ENCODE peak calls at places on chromosomes 4 and X, in nine cellular contexts. One of them, this sample, is unnamed.

GRCh38 chr4:114077610-114078009 is 98.2 kb upstream of the ARSJ start:
- DNase-seq in esophagus muscularis mucosa: no peak
- DNase-seq in sigmoid colon: no peak
- DNase-seq in HCT116: peak
- DNase-seq in endothelial cell of umbilical vein: peak
- DNase-seq in breast epithelium: no peak
- DNase-seq in stomach: no peak
- DNase-seq in suprapubic skin: no peak
- DNase-seq in K562: no peak
- DNase-seq in this sample: no peak

GRCh38 chr4:87575408-87575807 is 32.9 kb upstream of the DSPP start:
- DNase-seq in endothelial cell of umbilical vein: no peak
- DNase-seq in breast epithelium: no peak
- DNase-seq in HCT116: no peak
- DNase-seq in suprapubic skin: no peak
- DNase-seq in K562: no peak
- DNase-seq in stomach: no peak
- DNase-seq in sigmoid colon: no peak
- DNase-seq in esophagus muscularis mucosa: no peak
- DNase-seq in this sample: no peak

GRCh38 chr4:97593248-97593647 is 550.0 kb downstream of the STPG2 start:
- DNase-seq in stomach: no peak
- DNase-seq in HCT116: no peak
- DNase-seq in breast epithelium: no peak
- DNase-seq in suprapubic skin: no peak
- DNase-seq in endothelial cell of umbilical vein: no peak
- DNase-seq in esophagus muscularis mucosa: no peak
- DNase-seq in K562: no peak
- DNase-seq in sigmoid colon: peak
- DNase-seq in this sample: peak

GRCh38 chrX:2193273-2193592 is 307.5 kb downstream of the DHRSX start:
- DNase-seq in breast epithelium: no peak
- DNase-seq in stomach: no peak
- DNase-seq in endothelial cell of umbilical vein: no peak
- DNase-seq in sigmoid colon: no peak
- DNase-seq in K562: no peak
- DNase-seq in suprapubic skin: no peak
- DNase-seq in esophagus muscularis mucosa: no peak
- DNase-seq in HCT116: no peak
- DNase-seq in this sample: no peak

GRCh38 chrX:108020631-108021030 is 24.2 kb upstream of the VSIG1 start:
- DNase-seq in sigmoid colon: no peak
- DNase-seq in breast epithelium: no peak
- DNase-seq in esophagus muscularis mucosa: no peak
- DNase-seq in endothelial cell of umbilical vein: peak
- DNase-seq in stomach: no peak
- DNase-seq in HCT116: peak
- DNase-seq in K562: peak
- DNase-seq in suprapubic skin: no peak
- DNase-seq in this sample: no peak

GRCh38 chrX:27619975-27620374 is 29.8 kb downstream of the DCAF8L2 start:
- DNase-seq in suprapubic skin: no peak
- DNase-seq in endothelial cell of umbilical vein: peak
- DNase-seq in breast epithelium: no peak
- DNase-seq in stomach: no peak
- DNase-seq in sigmoid colon: no peak
- DNase-seq in K562: no peak
- DNase-seq in HCT116: no peak
- DNase-seq in esophagus muscularis mucosa: no peak
- DNase-seq in this sample: no peak

GRCh38 chrX:153640736-153641574 is 6.0 kb upstream of the DUSP9 start:
- DNase-seq in K562: no peak
- DNase-seq in sigmoid colon: no peak
- DNase-seq in HCT116: no peak
- DNase-seq in breast epithelium: no peak
- DNase-seq in suprapubic skin: no peak
- DNase-seq in esophagus muscularis mucosa: no peak
- DNase-seq in endothelial cell of umbilical vein: no peak
- DNase-seq in stomach: peak
- DNase-seq in this sample: peak

GRCh38 chr4:40056722-40057539 is at the start of gene N4BP2:
- DNase-seq in breast epithelium: peak
- DNase-seq in stomach: peak
- DNase-seq in suprapubic skin: peak
- DNase-seq in esophagus muscularis mucosa: peak
- DNase-seq in endothelial cell of umbilical vein: peak
- DNase-seq in K562: peak
- DNase-seq in sigmoid colon: peak
- DNase-seq in HCT116: peak
- DNase-seq in this sample: peak

GRCh38 chr4:94442251-94442650 is 9.5 kb upstream of the PDLIM5 start:
- DNase-seq in esophagus muscularis mucosa: no peak
- DNase-seq in suprapubic skin: no peak
- DNase-seq in K562: no peak
- DNase-seq in HCT116: no peak
- DNase-seq in breast epithelium: no peak
- DNase-seq in stomach: no peak
- DNase-seq in endothelial cell of umbilical vein: no peak
- DNase-seq in sigmoid colon: no peak
- DNase-seq in this sample: no peak

GRCh38 chr4:127916512-127916911 is 35.8 kb downstream of the PLK4 start:
- DNase-seq in endothelial cell of umbilical vein: no peak
- DNase-seq in sigmoid colon: no peak
- DNase-seq in stomach: no peak
- DNase-seq in HCT116: no peak
- DNase-seq in suprapubic skin: no peak
- DNase-seq in K562: no peak
- DNase-seq in esophagus muscularis mucosa: no peak
- DNase-seq in breast epithelium: no peak
- DNase-seq in this sample: no peak

GRCh38 chr4:133484287-133484686 is 335.2 kb downstream of the PCDH10 start:
- DNase-seq in K562: no peak
- DNase-seq in suprapubic skin: no peak
- DNase-seq in HCT116: no peak
- DNase-seq in breast epithelium: no peak
- DNase-seq in esophagus muscularis mucosa: no peak
- DNase-seq in endothelial cell of umbilical vein: no peak
- DNase-seq in sigmoid colon: no peak
- DNase-seq in stomach: no peak
- DNase-seq in this sample: no peak

GRCh38 chr4:25926473-25926872 is 12.5 kb downstream of the SMIM20 start:
- DNase-seq in endothelial cell of umbilical vein: no peak
- DNase-seq in suprapubic skin: no peak
- DNase-seq in esophagus muscularis mucosa: no peak
- DNase-seq in breast epithelium: no peak
- DNase-seq in stomach: no peak
- DNase-seq in sigmoid colon: no peak
- DNase-seq in K562: no peak
- DNase-seq in HCT116: no peak
- DNase-seq in this sample: no peak

GRCh38 chrX:85828771-85829170 is 218.6 kb downstream of the CHM start:
- DNase-seq in esophagus muscularis mucosa: no peak
- DNase-seq in suprapubic skin: no peak
- DNase-seq in stomach: no peak
- DNase-seq in HCT116: no peak
- DNase-seq in sigmoid colon: no peak
- DNase-seq in breast epithelium: no peak
- DNase-seq in endothelial cell of umbilical vein: no peak
- DNase-seq in K562: no peak
- DNase-seq in this sample: no peak

GRCh38 chrX:68685722-68686683 is 38.5 kb downstream of the STARD8 start:
- DNase-seq in HCT116: no peak
- DNase-seq in K562: peak
- DNase-seq in breast epithelium: no peak
- DNase-seq in suprapubic skin: no peak
- DNase-seq in stomach: no peak
- DNase-seq in endothelial cell of umbilical vein: peak
- DNase-seq in esophagus muscularis mucosa: no peak
- DNase-seq in sigmoid colon: peak
- DNase-seq in this sample: peak

GRCh38 chr4:70842761-70843435 is 3.2 kb upstream of the GRSF1 start:
- DNase-seq in esophagus muscularis mucosa: no peak
- DNase-seq in HCT116: no peak
- DNase-seq in suprapubic skin: no peak
- DNase-seq in K562: no peak
- DNase-seq in sigmoid colon: no peak
- DNase-seq in endothelial cell of umbilical vein: no peak
- DNase-seq in breast epithelium: no peak
- DNase-seq in stomach: no peak
- DNase-seq in this sample: no peak

GRCh38 chrX:148541461-148541983 is 41.1 kb downstream of the AFF2 start:
- DNase-seq in HCT116: no peak
- DNase-seq in sigmoid colon: no peak
- DNase-seq in endothelial cell of umbilical vein: no peak
- DNase-seq in suprapubic skin: no peak
- DNase-seq in K562: no peak
- DNase-seq in breast epithelium: no peak
- DNase-seq in esophagus muscularis mucosa: no peak
- DNase-seq in stomach: no peak
- DNase-seq in this sample: no peak

GRCh38 chr4:123396294-123397275 is at the start of gene SPRY1:
- DNase-seq in breast epithelium: peak
- DNase-seq in endothelial cell of umbilical vein: peak
- DNase-seq in suprapubic skin: peak
- DNase-seq in stomach: peak
- DNase-seq in esophagus muscularis mucosa: peak
- DNase-seq in sigmoid colon: peak
- DNase-seq in K562: peak
- DNase-seq in HCT116: peak
- DNase-seq in this sample: peak
- TF ChIP-seq POLR2AphosphoS5 in breast epithelium: peak
- TF ChIP-seq POLR2AphosphoS5 in endothelial cell of umbilical vein: peak
- TF ChIP-seq POLR2AphosphoS5 in suprapubic skin: no peak
- TF ChIP-seq POLR2AphosphoS5 in stomach: peak
- TF ChIP-seq POLR2AphosphoS5 in esophagus muscularis mucosa: peak
- TF ChIP-seq POLR2AphosphoS5 in sigmoid colon: peak
- TF ChIP-seq POLR2AphosphoS5 in K562: peak
- TF ChIP-seq POLR2AphosphoS5 in HCT116: peak
- TF ChIP-seq POLR2AphosphoS5 in this sample: peak

GRCh38 chr4:8775751-8776355 is 95.8 kb downstream of the HMX1 start:
- DNase-seq in HCT116: no peak
- DNase-seq in endothelial cell of umbilical vein: no peak
- DNase-seq in stomach: no peak
- DNase-seq in K562: no peak
- DNase-seq in suprapubic skin: peak
- DNase-seq in esophagus muscularis mucosa: no peak
- DNase-seq in breast epithelium: no peak
- DNase-seq in sigmoid colon: peak
- DNase-seq in this sample: peak
- TF ChIP-seq POLR2A in HCT116: no peak
- TF ChIP-seq POLR2A in endothelial cell of umbilical vein: no peak
- TF ChIP-seq POLR2A in stomach: no peak
- TF ChIP-seq POLR2A in K562: no peak
- TF ChIP-seq POLR2A in suprapubic skin: no peak
- TF ChIP-seq POLR2A in esophagus muscularis mucosa: no peak
- TF ChIP-seq POLR2A in breast epithelium: no peak
- TF ChIP-seq POLR2A in sigmoid colon: no peak
- TF ChIP-seq POLR2A in this sample: no peak

GRCh38 chr4:679571-680083 is 5.3 kb downstream of the MYL5 start:
- DNase-seq in suprapubic skin: no peak
- DNase-seq in stomach: no peak
- DNase-seq in HCT116: no peak
- DNase-seq in endothelial cell of umbilical vein: no peak
- DNase-seq in sigmoid colon: no peak
- DNase-seq in breast epithelium: no peak
- DNase-seq in esophagus muscularis mucosa: no peak
- DNase-seq in K562: no peak
- DNase-seq in this sample: peak

GRCh38 chr4:677431-678293 is 3.3 kb downstream of the MYL5 start:
- DNase-seq in suprapubic skin: no peak
- DNase-seq in HCT116: peak
- DNase-seq in sigmoid colon: no peak
- DNase-seq in endothelial cell of umbilical vein: no peak
- DNase-seq in K562: no peak
- DNase-seq in breast epithelium: no peak
- DNase-seq in stomach: peak
- DNase-seq in esophagus muscularis mucosa: no peak
- DNase-seq in this sample: peak

GRCh38 chr4:678331-678734 is 4.0 kb downstream of the MYL5 start:
- DNase-seq in K562: no peak
- DNase-seq in endothelial cell of umbilical vein: no peak
- DNase-seq in HCT116: no peak
- DNase-seq in esophagus muscularis mucosa: no peak
- DNase-seq in suprapubic skin: no peak
- DNase-seq in stomach: no peak
- DNase-seq in breast epithelium: no peak
- DNase-seq in sigmoid colon: no peak
- DNase-seq in this sample: peak

GRCh38 chr4:680091-680490 is 5.7 kb downstream of the MYL5 start:
- DNase-seq in HCT116: no peak
- DNase-seq in stomach: no peak
- DNase-seq in K562: no peak
- DNase-seq in sigmoid colon: no peak
- DNase-seq in esophagus muscularis mucosa: no peak
- DNase-seq in endothelial cell of umbilical vein: no peak
- DNase-seq in breast epithelium: no peak
- DNase-seq in suprapubic skin: no peak
- DNase-seq in this sample: peak

DNA sequence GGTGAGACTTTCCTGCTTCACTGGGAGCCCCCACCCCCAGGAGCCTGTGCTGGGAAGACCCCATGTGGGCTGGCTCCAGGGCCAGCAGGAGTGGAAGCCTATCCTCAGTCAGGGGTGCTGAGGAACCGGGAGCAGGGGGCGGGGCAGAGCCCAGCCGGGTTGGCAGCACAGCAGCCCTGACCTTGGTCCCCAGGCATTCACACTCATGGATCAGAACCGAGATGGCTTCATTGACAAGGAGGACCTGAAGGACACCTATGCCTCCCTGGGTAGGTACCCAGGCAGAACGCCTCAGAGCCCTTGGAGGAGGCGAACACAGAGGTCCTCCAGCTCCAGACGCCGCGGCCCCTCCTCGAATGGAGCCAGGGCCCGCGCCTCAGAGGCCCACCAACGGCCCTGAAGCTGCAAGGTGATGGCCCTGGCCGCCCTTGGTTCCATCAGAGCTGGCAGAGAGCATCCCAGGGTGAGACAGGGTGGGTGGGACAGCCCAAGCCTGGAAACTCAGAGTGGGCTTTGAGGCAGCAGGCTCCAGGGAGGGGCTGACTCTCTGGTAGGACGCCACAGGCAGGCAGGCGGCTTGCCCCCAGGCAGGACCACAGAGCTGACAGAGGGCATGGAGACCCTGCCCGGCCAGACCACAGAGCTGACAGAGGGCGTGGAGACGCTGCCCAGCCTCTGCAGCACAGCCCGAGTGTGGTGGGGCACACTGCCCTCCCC is 4.6 kb downstream of the MYL5 start:
- DNase-seq in suprapubic skin: no peak
- DNase-seq in esophagus muscularis mucosa: no peak
- DNase-seq in sigmoid colon: no peak
- DNase-seq in K562: no peak
- DNase-seq in breast epithelium: no peak
- DNase-seq in stomach: no peak
- DNase-seq in endothelial cell of umbilical vein: no peak
- DNase-seq in HCT116: no peak
- DNase-seq in this sample: peak
- TF ChIP-seq POLR2AphosphoS5 in suprapubic skin: no peak
- TF ChIP-seq POLR2AphosphoS5 in esophagus muscularis mucosa: no peak
- TF ChIP-seq POLR2AphosphoS5 in sigmoid colon: no peak
- TF ChIP-seq POLR2AphosphoS5 in K562: no peak
- TF ChIP-seq POLR2AphosphoS5 in breast epithelium: no peak
- TF ChIP-seq POLR2AphosphoS5 in stomach: no peak
- TF ChIP-seq POLR2AphosphoS5 in endothelial cell of umbilical vein: no peak
- TF ChIP-seq POLR2AphosphoS5 in HCT116: no peak
- TF ChIP-seq POLR2AphosphoS5 in this sample: no peak

GRCh38 chr4:150078041-150078995 is at the start of gene DCLK2:
- DNase-seq in breast epithelium: peak
- DNase-seq in K562: peak
- DNase-seq in esophagus muscularis mucosa: peak
- DNase-seq in stomach: peak
- DNase-seq in endothelial cell of umbilical vein: peak
- DNase-seq in suprapubic skin: peak
- DNase-seq in sigmoid colon: peak
- DNase-seq in HCT116: peak
- DNase-seq in this sample: peak
- TF ChIP-seq POLR2A in breast epithelium: no peak
- TF ChIP-seq POLR2A in K562: no peak
- TF ChIP-seq POLR2A in esophagus muscularis mucosa: no peak
- TF ChIP-seq POLR2A in stomach: no peak
- TF ChIP-seq POLR2A in endothelial cell of umbilical vein: no peak
- TF ChIP-seq POLR2A in suprapubic skin: peak
- TF ChIP-seq POLR2A in sigmoid colon: no peak
- TF ChIP-seq POLR2A in HCT116: peak
- TF ChIP-seq POLR2A in this sample: no peak